ENCODE peak calls at places on chromosome 10, in four cellular contexts. O is activated naive CD8-positive, alpha-beta T cell treated with anti-CD3 and anti-CD28 coated beads, Interleukin-2, amount 50 U/mL, for 24 hours; V is naive thymus-derived CD4-positive, alpha-beta T cell; U is activated CD4-positive, alpha-beta T cell treated with anti-CD3 and anti-CD28 coated beads for 36 hours. K is an unnamed sample.

GRCh38 chr10:89278034-89278535 is 23.8 kb upstream of the IFIT2 start:
- ATAC-seq in O (no peak), U (no peak), V (no peak), K (no peak)

GRCh38 chr10:114304017-114304565 is 65.0 kb downstream of the VWA2 start:
- ATAC-seq in U (peak), V (peak), O (peak), K (peak)

GRCh38 chr10:61067683-61068336 is 123.8 kb upstream of the RHOBTB1 start:
- ATAC-seq in O (no peak), U (no peak), V (no peak), K (no peak)

GRCh38 chr10:126842356-126842755 is 62.9 kb upstream of the DOCK1 start:
- ATAC-seq in O (no peak), U (no peak), V (no peak), K (no peak)

GRCh38 chr10:79375321-79376077 is 28.2 kb downstream of the PPIF start:
- ATAC-seq in O (no peak), V (no peak), U (no peak), K (no peak)

GRCh38 chr10:74079914-74080590 is 70.6 kb downstream of the AP3M1 start:
- ATAC-seq in O (no peak), V (no peak), U (peak), K (no peak)

GRCh38 chr10:132109341-132110072 is 43.8 kb downstream of the JAKMIP3 start:
- ATAC-seq in V (no peak), O (no peak), U (no peak), K (no peak)

GRCh38 chr10:4066581-4067403 is 281.8 kb upstream of the KLF6 start:
- ATAC-seq in U (peak), V (no peak), O (peak), K (peak)

GRCh38 chr10:121804460-121804859 is 123.4 kb downstream of the ATE1 start:
- ATAC-seq in U (no peak), O (no peak), V (no peak), K (no peak)

GRCh38 chr10:25175527-25176420 is 973 bp downstream of the GPR158 start:
- ATAC-seq in O (no peak), V (no peak), U (no peak), K (no peak)

GRCh38 chr10:70163448-70163847 is 6.9 kb downstream of the SAR1A start:
- ATAC-seq in O (no peak), U (no peak), V (no peak), K (no peak)

GRCh38 chr10:132138133-132138532 is 48.6 kb upstream of the DPYSL4 start:
- ATAC-seq in O (no peak), V (no peak), U (no peak), K (peak)

GRCh38 chr10:112585052-112585451 is 138.0 kb downstream of the VTI1A start:
- ATAC-seq in U (no peak), O (no peak), V (no peak), K (no peak)

GRCh38 chr10:46329690-46330016 is 42.9 kb downstream of the ANTXRL start:
- ATAC-seq in O (no peak), U (no peak), V (no peak), K (peak)

GRCh38 chr10:105585753-105586152 is 944.7 kb downstream of the SORCS3 start:
- ATAC-seq in U (no peak), O (no peak), V (no peak), K (no peak)

GRCh38 chr10:12707461-12708185 is 293.9 kb downstream of the CCDC3 start:
- ATAC-seq in O (peak), V (no peak), U (peak), K (peak)

GRCh38 chr10:59373071-59373470 is 10.7 kb upstream of the FAM13C start:
- ATAC-seq in V (no peak), O (no peak), U (no peak), K (no peak)

GRCh38 chr10:110206988-110207804 is at the start of gene MXI1:
- ATAC-seq in U (peak), O (peak), V (no peak), K (peak)

GRCh38 chr10:122286872-122287271 is 15.8 kb downstream of the BTBD16 start:
- ATAC-seq in O (no peak), V (no peak), U (no peak), K (no peak)

GRCh38 chr10:100551733-100552132 is 16.0 kb downstream of the HIF1AN start:
- ATAC-seq in V (no peak), O (no peak), U (no peak), K (no peak)